ENCODE peak calls at places on chromosomes 3 and 15, in seven cellular contexts. One of them, this sample, is unnamed. For H3K27me3, the result is how much of the 10 kb centered on the place peaks cover.

GRCh38 chr15:45637552-45638033 is 2.8 kb downstream of the SQOR start:
- DNase-seq in body of pancreas: peak
- DNase-seq in HL-60: peak
- DNase-seq in GM23338: no peak
- DNase-seq in IMR-90: peak
- DNase-seq in stomach: peak
- DNase-seq in hepatocyte: peak
- DNase-seq in this sample: no peak

GRCh38 chr15:45495588-45495987 is 27.0 kb downstream of the SLC30A4 start:
- DNase-seq in body of pancreas: no peak
- DNase-seq in HL-60: no peak
- DNase-seq in GM23338: no peak
- DNase-seq in IMR-90: no peak
- DNase-seq in stomach: no peak
- DNase-seq in hepatocyte: no peak
- DNase-seq in this sample: peak

GRCh38 chr3:106860182-106860581 is 517.1 kb upstream of the CCDC54 start:
- DNase-seq in body of pancreas: no peak
- DNase-seq in HL-60: no peak
- DNase-seq in GM23338: no peak
- DNase-seq in IMR-90: peak
- DNase-seq in stomach: no peak
- DNase-seq in hepatocyte: no peak
- DNase-seq in this sample: no peak

GRCh38 chr3:46990573-46991374 is 11.3 kb downstream of the NBEAL2 start:
- DNase-seq in body of pancreas: no peak
- DNase-seq in HL-60: peak
- DNase-seq in GM23338: no peak
- DNase-seq in IMR-90: no peak
- DNase-seq in stomach: no peak
- DNase-seq in hepatocyte: no peak
- DNase-seq in this sample: no peak

GRCh38 chr3:12194209-12194608 is 35.5 kb upstream of the TIMP4 start:
- DNase-seq in body of pancreas: no peak
- DNase-seq in HL-60: peak
- DNase-seq in GM23338: no peak
- DNase-seq in IMR-90: peak
- DNase-seq in stomach: no peak
- DNase-seq in hepatocyte: peak
- DNase-seq in this sample: peak

GRCh38 chr15:66165856-66166255 is 87.7 kb downstream of the MEGF11 start:
- DNase-seq in body of pancreas: no peak
- DNase-seq in HL-60: no peak
- DNase-seq in GM23338: no peak
- DNase-seq in IMR-90: no peak
- DNase-seq in stomach: no peak
- DNase-seq in hepatocyte: no peak
- DNase-seq in this sample: no peak

GRCh38 chr3:16419640-16420039 is 93.9 kb downstream of the RFTN1 start:
- DNase-seq in body of pancreas: no peak
- DNase-seq in HL-60: no peak
- DNase-seq in GM23338: no peak
- DNase-seq in IMR-90: peak
- DNase-seq in stomach: no peak
- DNase-seq in hepatocyte: no peak
- DNase-seq in this sample: no peak

GRCh38 chr15:57537072-57537471 is 54.6 kb upstream of the MYZAP start:
- DNase-seq in body of pancreas: peak
- DNase-seq in HL-60: no peak
- DNase-seq in GM23338: peak
- DNase-seq in IMR-90: peak
- DNase-seq in stomach: peak
- DNase-seq in hepatocyte: peak
- DNase-seq in this sample: peak

GRCh38 chr3:184029456-184029950 is 2.0 kb upstream of the HTR3D start:
- DNase-seq in body of pancreas: no peak
- DNase-seq in HL-60: no peak
- DNase-seq in GM23338: no peak
- DNase-seq in IMR-90: no peak
- DNase-seq in stomach: no peak
- DNase-seq in hepatocyte: no peak
- DNase-seq in this sample: no peak

GRCh38 chr15:54208786-54209185 is 230.5 kb downstream of the UNC13C start:
- DNase-seq in body of pancreas: no peak
- DNase-seq in HL-60: no peak
- DNase-seq in GM23338: no peak
- DNase-seq in IMR-90: no peak
- DNase-seq in stomach: no peak
- DNase-seq in hepatocyte: no peak
- DNase-seq in this sample: no peak

GRCh38 chr3:44323341-44323955 is 15.1 kb upstream of the TCAIM start:
- DNase-seq in body of pancreas: peak
- DNase-seq in HL-60: no peak
- DNase-seq in GM23338: peak
- DNase-seq in IMR-90: peak
- DNase-seq in stomach: peak
- DNase-seq in hepatocyte: peak
- DNase-seq in this sample: peak

GRCh38 chr15:92884813-92885461 is 15.2 kb upstream of the CHD2 start:
- DNase-seq in body of pancreas: no peak
- DNase-seq in HL-60: peak
- DNase-seq in GM23338: no peak
- DNase-seq in IMR-90: peak
- DNase-seq in stomach: no peak
- DNase-seq in hepatocyte: no peak
- DNase-seq in this sample: peak

GRCh38 chr3:134660046-134660441 is 9.2 kb upstream of the KY start:
- DNase-seq in body of pancreas: no peak
- DNase-seq in HL-60: no peak
- DNase-seq in GM23338: no peak
- DNase-seq in IMR-90: no peak
- DNase-seq in stomach: no peak
- DNase-seq in hepatocyte: no peak
- DNase-seq in this sample: no peak

GRCh38 chr15:70754862-70755261 is 8.5 kb downstream of the UACA start:
- DNase-seq in body of pancreas: no peak
- DNase-seq in HL-60: no peak
- DNase-seq in GM23338: no peak
- DNase-seq in IMR-90: no peak
- DNase-seq in stomach: no peak
- DNase-seq in hepatocyte: no peak
- DNase-seq in this sample: no peak

GRCh38 chr15:29765898-29766537 is 56.2 kb downstream of the TJP1 start:
- DNase-seq in body of pancreas: no peak
- DNase-seq in HL-60: no peak
- DNase-seq in GM23338: no peak
- DNase-seq in IMR-90: no peak
- DNase-seq in stomach: no peak
- DNase-seq in hepatocyte: no peak
- DNase-seq in this sample: peak

GRCh38 chr3:37321260-37321852 is 147.0 kb upstream of the LRRFIP2 start:
- DNase-seq in body of pancreas: no peak
- DNase-seq in HL-60: no peak
- DNase-seq in GM23338: no peak
- DNase-seq in IMR-90: no peak
- DNase-seq in stomach: no peak
- DNase-seq in hepatocyte: no peak
- DNase-seq in this sample: peak

GRCh38 chr3:128407986-128408692 is 58.6 kb downstream of the DNAJB8 start:
- DNase-seq in body of pancreas: no peak
- DNase-seq in HL-60: no peak
- DNase-seq in GM23338: no peak
- DNase-seq in IMR-90: no peak
- DNase-seq in stomach: no peak
- DNase-seq in hepatocyte: no peak
- DNase-seq in this sample: no peak

GRCh38 chr3:146077181-146077580 is 83.8 kb downstream of the PLOD2 start:
- DNase-seq in body of pancreas: no peak
- DNase-seq in HL-60: no peak
- DNase-seq in GM23338: no peak
- DNase-seq in IMR-90: peak
- DNase-seq in stomach: no peak
- DNase-seq in hepatocyte: no peak
- DNase-seq in this sample: peak

GRCh38 chr3:71414189-71414924 is 169.2 kb downstream of the FOXP1 start:
- DNase-seq in body of pancreas: no peak
- DNase-seq in HL-60: no peak
- DNase-seq in GM23338: no peak
- DNase-seq in IMR-90: no peak
- DNase-seq in stomach: no peak
- DNase-seq in hepatocyte: no peak
- DNase-seq in this sample: no peak

GRCh38 chr3:16508242-16508575 is 5.3 kb downstream of the RFTN1 start:
- DNase-seq in body of pancreas: no peak
- DNase-seq in HL-60: no peak
- DNase-seq in GM23338: no peak
- DNase-seq in IMR-90: no peak
- DNase-seq in stomach: no peak
- DNase-seq in hepatocyte: no peak
- DNase-seq in this sample: no peak

GRCh38 chr3:60579734-60580133 is 671.5 kb downstream of the FHIT start:
- DNase-seq in body of pancreas: no peak
- DNase-seq in HL-60: no peak
- DNase-seq in GM23338: no peak
- DNase-seq in IMR-90: peak
- DNase-seq in stomach: no peak
- DNase-seq in hepatocyte: peak
- DNase-seq in this sample: peak

GRCh38 chr15:34757262-34757661 is 2.5 kb upstream of the GJD2 start:
- DNase-seq in body of pancreas: no peak
- DNase-seq in HL-60: no peak
- DNase-seq in GM23338: no peak
- DNase-seq in IMR-90: no peak
- DNase-seq in stomach: no peak
- DNase-seq in hepatocyte: no peak
- DNase-seq in this sample: no peak

GRCh38 chr15:34754674-34755418 is at the start of gene GJD2:
- DNase-seq in body of pancreas: peak
- DNase-seq in HL-60: no peak
- DNase-seq in GM23338: peak
- DNase-seq in IMR-90: no peak
- DNase-seq in stomach: no peak
- DNase-seq in hepatocyte: peak
- DNase-seq in this sample: no peak

GRCh38 chr15:34753236-34753894 is 1.4 kb downstream of the GJD2 start:
- DNase-seq in body of pancreas: no peak
- DNase-seq in HL-60: no peak
- DNase-seq in GM23338: peak
- DNase-seq in IMR-90: peak
- DNase-seq in stomach: no peak
- DNase-seq in hepatocyte: peak
- DNase-seq in this sample: peak

GRCh38 chr15:34755419-34755773 is 598 bp upstream of the GJD2 start:
- DNase-seq in body of pancreas: no peak
- DNase-seq in HL-60: no peak
- DNase-seq in GM23338: no peak
- DNase-seq in IMR-90: no peak
- DNase-seq in stomach: no peak
- DNase-seq in hepatocyte: no peak
- DNase-seq in this sample: no peak

GRCh38 chr15:34754171-34754580 is 622 bp downstream of the GJD2 start:
- DNase-seq in body of pancreas: no peak
- DNase-seq in HL-60: no peak
- DNase-seq in GM23338: peak
- DNase-seq in IMR-90: no peak
- DNase-seq in stomach: no peak
- DNase-seq in hepatocyte: no peak
- DNase-seq in this sample: no peak
- H3K27me3 ChIP-seq in body of pancreas: under half
- H3K27me3 ChIP-seq in HL-60: under half
- H3K27me3 ChIP-seq in GM23338: half or more
- H3K27me3 ChIP-seq in IMR-90: under half
- H3K27me3 ChIP-seq in stomach: under half
- H3K27me3 ChIP-seq in hepatocyte: half or more
- H3K27me3 ChIP-seq in this sample: half or more

GRCh38 chr15:33160054-33160453 is 34.5 kb downstream of the FMN1 start:
- DNase-seq in body of pancreas: no peak
- DNase-seq in HL-60: no peak
- DNase-seq in GM23338: peak
- DNase-seq in IMR-90: no peak
- DNase-seq in stomach: no peak
- DNase-seq in hepatocyte: no peak
- DNase-seq in this sample: no peak
- TF ChIP-seq CTCF in body of pancreas: no peak
- TF ChIP-seq CTCF in HL-60: no peak
- TF ChIP-seq CTCF in GM23338: peak
- TF ChIP-seq CTCF in IMR-90: no peak
- TF ChIP-seq CTCF in stomach: no peak
- TF ChIP-seq CTCF in hepatocyte: no peak
- TF ChIP-seq CTCF in this sample: no peak

DNA sequence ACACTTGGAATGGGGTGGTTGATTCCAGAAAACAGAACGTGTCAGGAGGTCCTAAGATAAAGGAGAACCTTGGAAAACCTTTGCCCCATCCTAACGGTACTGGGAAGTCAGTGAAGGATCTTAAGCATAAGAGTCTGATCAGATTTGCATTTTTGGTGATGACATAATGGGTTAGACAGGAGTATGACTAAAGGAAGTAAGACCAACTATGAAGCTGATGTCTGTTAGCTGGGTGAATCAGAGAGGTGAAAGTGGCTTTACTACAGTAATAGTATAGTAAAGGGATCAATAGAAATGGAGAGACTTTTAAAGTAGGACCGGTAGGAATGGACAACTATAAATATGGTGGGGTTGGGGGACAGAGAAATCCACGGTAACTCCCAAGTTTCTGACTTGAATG is 12.6 kb downstream of the GTF2A2 start:
- DNase-seq in body of pancreas: no peak
- DNase-seq in HL-60: no peak
- DNase-seq in GM23338: no peak
- DNase-seq in IMR-90: peak
- DNase-seq in stomach: no peak
- DNase-seq in hepatocyte: no peak
- DNase-seq in this sample: no peak
- H3K4me3 ChIP-seq in body of pancreas: no peak
- H3K4me3 ChIP-seq in HL-60: no peak
- H3K4me3 ChIP-seq in GM23338: no peak
- H3K4me3 ChIP-seq in IMR-90: no peak
- H3K4me3 ChIP-seq in stomach: no peak
- H3K4me3 ChIP-seq in hepatocyte: no peak
- H3K4me3 ChIP-seq in this sample: no peak

GRCh38 chr15:69593981-69594966 is 141.7 kb downstream of the RPLP1 start:
- DNase-seq in body of pancreas: peak
- DNase-seq in HL-60: no peak
- DNase-seq in GM23338: no peak
- DNase-seq in IMR-90: peak
- DNase-seq in stomach: peak
- DNase-seq in hepatocyte: peak
- DNase-seq in this sample: peak

GRCh38 chr15:69590932-69591524 is 138.4 kb downstream of the RPLP1 start:
- DNase-seq in body of pancreas: no peak
- DNase-seq in HL-60: no peak
- DNase-seq in GM23338: no peak
- DNase-seq in IMR-90: no peak
- DNase-seq in stomach: no peak
- DNase-seq in hepatocyte: no peak
- DNase-seq in this sample: no peak

GRCh38 chr15:69593488-69593887 is 140.9 kb downstream of the RPLP1 start:
- DNase-seq in body of pancreas: no peak
- DNase-seq in HL-60: no peak
- DNase-seq in GM23338: peak
- DNase-seq in IMR-90: no peak
- DNase-seq in stomach: no peak
- DNase-seq in hepatocyte: no peak
- DNase-seq in this sample: no peak

GRCh38 chr15:69591905-69592508 is 139.4 kb downstream of the RPLP1 start:
- DNase-seq in body of pancreas: no peak
- DNase-seq in HL-60: no peak
- DNase-seq in GM23338: no peak
- DNase-seq in IMR-90: no peak
- DNase-seq in stomach: no peak
- DNase-seq in hepatocyte: peak
- DNase-seq in this sample: no peak

GRCh38 chr15:69592954-69593353 is 140.3 kb downstream of the RPLP1 start:
- DNase-seq in body of pancreas: no peak
- DNase-seq in HL-60: no peak
- DNase-seq in GM23338: no peak
- DNase-seq in IMR-90: no peak
- DNase-seq in stomach: no peak
- DNase-seq in hepatocyte: no peak
- DNase-seq in this sample: no peak
- H3K27me3 ChIP-seq in body of pancreas: under half
- H3K27me3 ChIP-seq in HL-60: under half
- H3K27me3 ChIP-seq in GM23338: under half
- H3K27me3 ChIP-seq in IMR-90: half or more
- H3K27me3 ChIP-seq in stomach: under half
- H3K27me3 ChIP-seq in hepatocyte: under half
- H3K27me3 ChIP-seq in this sample: under half

This sample was measured in cardiac muscle cell.